ENCODE peak calls at places on chromosomes 7 and 10, in four cellular contexts. B, V, J and Q are unnamed samples.

GRCh38 chr7:116588641-116589594 is 64.1 kb downstream of the CAV1 start:
- DNase-seq in B (peak), V (peak), J (no peak), Q (peak)

GRCh38 chr7:42237162-42237821 is at the start of gene GLI3:
- DNase-seq in B (no peak), V (peak), J (no peak), Q (no peak)

GRCh38 chr7:96495751-96496216 is 173.9 kb upstream of the SLC25A13 start:
- DNase-seq in B (no peak), V (no peak), J (no peak), Q (no peak)

GRCh38 chr7:95817846-95818245 is 45.5 kb downstream of the DYNC1I1 start:
- DNase-seq in B (no peak), V (no peak), J (no peak), Q (no peak)

GRCh38 chr7:4190021-4190981 is 491.8 kb upstream of the FOXK1 start:
- DNase-seq in B (no peak), V (no peak), J (no peak), Q (no peak)

GRCh38 chr7:4797858-4798705 is 22.7 kb downstream of the AP5Z1 start:
- DNase-seq in B (peak), V (peak), J (no peak), Q (peak)

GRCh38 chr10:12902135-12902572 is 99.4 kb downstream of the CCDC3 start:
- DNase-seq in B (peak), V (peak), J (peak), Q (peak)

GRCh38 chr7:148503900-148504487 is 86.6 kb upstream of the C7orf33 start:
- DNase-seq in B (peak), V (peak), J (no peak), Q (no peak)

GRCh38 chr7:44289341-44290249 is 35.8 kb downstream of the CAMK2B start:
- DNase-seq in B (no peak), V (no peak), J (no peak), Q (no peak)

GRCh38 chr10:43806851-43807640 is 158.4 kb upstream of the ZNF32 start:
- DNase-seq in B (no peak), V (no peak), J (no peak), Q (no peak)

GRCh38 chr10:127576011-127576410 is 26.9 kb downstream of the NPS start:
- DNase-seq in B (no peak), V (no peak), J (no peak), Q (no peak)

GRCh38 chr7:47786557-47787248 is 161.6 kb downstream of the PKD1L1 start:
- DNase-seq in B (peak), V (no peak), J (peak), Q (peak)

GRCh38 chr7:121449304-121449703 is 53.2 kb upstream of the FAM3C start:
- DNase-seq in B (no peak), V (no peak), J (no peak), Q (no peak)

GRCh38 chr10:99777918-99778716 is 4.3 kb upstream of the ABCC2 start:
- DNase-seq in B (no peak), V (no peak), J (no peak), Q (peak)

GRCh38 chr10:6782378-6782777 is 202.3 kb upstream of the PRKCQ start:
- DNase-seq in B (no peak), V (no peak), J (no peak), Q (no peak)

GRCh38 chr7:22722596-22722995 is 4.4 kb upstream of the IL6 start:
- DNase-seq in B (no peak), V (no peak), J (no peak), Q (no peak)

GRCh38 chr10:97623277-97623676 is 10.0 kb downstream of the MORN4 start:
- DNase-seq in B (no peak), V (no peak), J (no peak), Q (peak)

GRCh38 chr10:1465421-1465902 is 271.9 kb downstream of the ADARB2 start:
- DNase-seq in B (no peak), V (no peak), J (no peak), Q (no peak)

DNA sequence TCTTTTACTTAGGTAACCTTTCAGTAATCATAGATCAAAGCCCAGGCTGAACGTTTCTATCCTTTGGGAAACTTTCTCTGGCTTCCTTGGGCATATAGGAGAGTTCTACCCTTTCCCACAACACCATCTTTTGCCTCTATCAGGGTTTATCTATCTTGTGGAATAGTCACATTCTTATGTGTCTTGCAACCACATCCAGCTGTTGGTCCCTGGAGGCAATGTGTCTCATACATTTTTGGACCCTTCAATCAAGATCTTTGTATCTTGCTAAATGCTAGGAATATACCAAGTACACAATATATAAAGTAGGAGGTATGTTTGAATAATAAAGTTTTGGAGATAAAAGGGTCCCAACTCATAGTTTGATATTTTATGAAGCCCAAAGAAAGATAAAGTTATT is 121.7 kb downstream of the RNLS start:
- DNase-seq in B (no peak), V (no peak), J (no peak), Q (no peak)
- TF ChIP-seq FOSL1 in B (no peak), V (no peak), J (no peak), Q (no peak)

GRCh38 chr7:114970308-114970707 is 48.4 kb downstream of the MDFIC start:
- DNase-seq in B (no peak), V (no peak), J (no peak), Q (no peak)

GRCh38 chr7:114972567-114972966 is 50.7 kb downstream of the MDFIC start:
- DNase-seq in B (no peak), V (no peak), J (no peak), Q (no peak)

GRCh38 chr7:114970732-114971131 is 48.8 kb downstream of the MDFIC start:
- DNase-seq in B (no peak), V (no peak), J (no peak), Q (no peak)

GRCh38 chr7:114976666-114977065 is 54.8 kb downstream of the MDFIC start:
- DNase-seq in B (no peak), V (no peak), J (no peak), Q (no peak)

DNA sequence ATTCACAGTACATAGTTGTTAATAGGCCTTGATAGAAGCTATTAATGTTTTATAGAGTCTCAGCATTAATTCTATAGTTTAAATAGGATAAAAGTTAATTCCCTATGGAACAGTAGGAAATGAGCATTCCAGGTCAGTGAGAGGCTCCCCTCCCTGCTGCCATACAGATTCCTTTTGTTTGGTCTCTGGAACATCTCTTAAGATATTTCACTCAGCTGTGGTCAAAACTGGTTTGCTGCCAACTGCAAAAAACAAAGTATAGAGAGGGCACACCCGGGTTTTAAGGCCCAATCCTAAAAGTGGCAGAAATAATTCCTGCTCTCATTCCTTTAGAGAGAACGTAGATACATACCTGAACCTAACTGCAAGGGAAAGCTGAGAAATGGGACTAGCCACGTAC is 51.3 kb downstream of the MDFIC start:
- DNase-seq in B (no peak), V (no peak), J (no peak), Q (no peak)
- TF ChIP-seq FOSL1 in B (no peak), V (no peak), J (no peak), Q (no peak)

DNA sequence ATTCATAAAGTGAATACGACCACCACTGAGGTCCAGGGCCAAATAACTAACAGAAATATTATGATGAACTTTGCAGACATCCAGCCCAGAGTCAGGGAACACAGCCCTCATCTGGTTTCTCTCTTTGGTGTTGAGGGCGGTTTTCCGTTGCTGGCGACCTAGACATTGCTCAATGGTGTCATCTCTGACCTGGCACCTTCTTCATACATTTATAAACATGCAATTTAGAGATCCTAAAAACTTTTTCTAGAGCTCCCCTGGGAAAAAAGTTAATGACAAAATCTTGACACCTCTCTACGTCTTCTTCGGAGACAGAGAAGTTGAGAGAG is 301 bp upstream of the TET1 start:
- DNase-seq in B (peak), V (no peak), J (no peak), Q (no peak)
- TF ChIP-seq FOSL1 in B (no peak), V (peak), J (no peak), Q (no peak)

GRCh38 chr10:58143944-58144343 is 123.8 kb downstream of the IPMK start:
- DNase-seq in B (no peak), V (no peak), J (no peak), Q (no peak)
- TF ChIP-seq FOSL1 in B (no peak), V (no peak), J (no peak), Q (no peak)

GRCh38 chr10:78331391-78331922 is 297.8 kb downstream of the RPS24 start:
- DNase-seq in B (no peak), V (no peak), J (no peak), Q (no peak)
- TF ChIP-seq FOSL1 in B (no peak), V (no peak), J (no peak), Q (no peak)

GRCh38 chr7:194996-195829 is 2.8 kb downstream of the FAM20C start:
- DNase-seq in B (no peak), V (no peak), J (no peak), Q (peak)

GRCh38 chr7:192701-193536 is 548 bp downstream of the FAM20C start:
- DNase-seq in B (no peak), V (no peak), J (no peak), Q (no peak)

GRCh38 chr7:194257-194995 is 2.1 kb downstream of the FAM20C start:
- DNase-seq in B (no peak), V (no peak), J (no peak), Q (peak)

GRCh38 chr7:192035-192649 is at the start of gene FAM20C:
- DNase-seq in B (peak), V (peak), J (no peak), Q (no peak)

GRCh38 chr7:193538-194256 is 1.3 kb downstream of the FAM20C start:
- DNase-seq in B (no peak), V (no peak), J (no peak), Q (no peak)
- TF ChIP-seq FOSL1 in B (no peak), V (no peak), J (no peak), Q (no peak)

DNA sequence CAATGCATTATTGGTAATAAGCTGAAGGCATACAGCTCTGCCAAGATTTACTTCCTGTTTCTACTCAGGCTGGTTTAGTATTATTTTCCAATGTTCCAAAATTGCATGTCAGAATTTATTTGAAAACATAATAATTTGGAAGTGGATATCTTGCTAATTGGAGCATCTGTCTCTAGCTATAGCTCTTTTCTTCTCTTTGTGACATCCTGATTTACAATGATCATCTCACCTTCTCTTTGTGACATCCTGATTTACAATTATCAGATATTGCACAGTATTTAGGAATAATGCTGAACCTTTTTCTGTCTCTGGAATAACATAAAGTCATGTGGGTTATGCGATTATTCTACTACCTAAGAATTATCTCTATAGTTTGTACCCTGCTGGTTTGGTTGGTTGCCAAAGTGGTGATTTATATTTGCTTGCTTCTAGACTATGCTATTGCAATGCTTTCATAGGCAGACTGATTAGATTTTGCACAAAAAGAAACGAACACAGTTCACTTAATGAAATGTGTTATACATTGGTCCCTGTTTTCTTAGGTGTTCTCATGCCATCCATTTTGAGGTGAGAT is 44.3 kb upstream of the CABCOCO1 start:
- DNase-seq in B (no peak), V (no peak), J (no peak), Q (no peak)
- TF ChIP-seq FOSL1 in B (no peak), V (no peak), J (no peak), Q (no peak)

GRCh38 chr7:74355091-74355490 is 65.9 kb downstream of the CLIP2 start:
- DNase-seq in B (peak), V (peak), J (no peak), Q (peak)
- TF ChIP-seq FOSL1 in B (peak), V (peak), J (no peak), Q (no peak)

DNA sequence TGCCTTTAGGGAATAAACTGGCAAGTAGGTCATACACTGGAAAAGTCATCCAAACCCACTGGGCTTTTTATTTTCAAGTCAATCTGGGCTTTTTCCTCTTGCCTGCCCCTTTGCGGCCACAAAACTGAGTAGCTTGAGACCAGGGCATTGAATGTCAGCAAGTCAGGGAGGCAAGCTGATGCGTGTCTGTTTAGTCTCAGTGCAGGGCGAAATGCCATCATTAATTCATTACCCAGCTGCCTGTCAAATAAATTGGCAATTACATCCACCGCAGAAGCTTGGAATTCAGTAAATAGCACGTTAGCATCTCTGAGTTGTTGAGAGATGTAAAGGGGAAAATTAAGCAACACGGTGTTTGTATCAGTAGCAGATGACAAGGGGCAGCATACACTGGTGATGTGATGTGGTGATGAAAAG is 535.8 kb downstream of the AUTS2 start:
- DNase-seq in B (no peak), V (no peak), J (no peak), Q (no peak)
- TF ChIP-seq FOSL1 in B (no peak), V (no peak), J (no peak), Q (no peak)

GRCh38 chr7:87218941-87219544 is 489 bp downstream of the TMEM243 start:
- DNase-seq in B (no peak), V (peak), J (peak), Q (peak)
- TF ChIP-seq FOSL1 in B (no peak), V (no peak), J (no peak), Q (no peak)